ENCODE peak calls at places on chromosomes 13 and 19, in five cellular contexts. O, D, C, U and H are unnamed samples.
A peak's percentile ranks its signal among the peaks of the same experiment; 100 is the strongest.

GRCh38 chr13:28179974-28180373 is 41.6 kb downstream of the PAN3 start:
- DNase-seq in O (no peak), D (no peak), C (no peak), U (no peak), H (no peak)

GRCh38 chr13:100403675-100404074 is 184.9 kb downstream of the GGACT start:
- DNase-seq in O (peak; percentile 91), D (no peak), C (no peak), U (no peak), H (no peak)

GRCh38 chr13:59424661-59425060 is 739.1 kb downstream of the DIAPH3 start:
- DNase-seq in O (no peak), D (no peak), C (no peak), U (no peak), H (no peak)

GRCh38 chr19:32406161-32407003 is 812 bp downstream of the DPY19L3 start:
- DNase-seq in O (no peak), D (no peak), C (no peak), U (peak; percentile 13), H (no peak)

GRCh38 chr19:55156202-55157063 is 1.1 kb downstream of the TNNI3 start:
- DNase-seq in O (peak; percentile 99), D (peak; percentile 71), C (peak; percentile 24), U (no peak), H (peak; percentile 23)

GRCh38 chr13:59734393-59734792 is 429.3 kb downstream of the DIAPH3 start:
- DNase-seq in O (no peak), D (no peak), C (no peak), U (no peak), H (no peak)

GRCh38 chr19:32407004-32407992 is 1.7 kb downstream of the DPY19L3 start:
- DNase-seq in O (no peak), D (peak; percentile 44), C (no peak), U (no peak), H (no peak)

GRCh38 chr19:16076958-16077611 is 790 bp downstream of the TPM4 start:
- DNase-seq in O (no peak), D (no peak), C (no peak), U (no peak), H (peak; percentile 31)

GRCh38 chr19:16258440-16258903 is 60.8 kb downstream of the AP1M1 start:
- DNase-seq in O (no peak), D (peak; percentile 58), C (no peak), U (peak; percentile 47), H (no peak)

GRCh38 chr19:17415107-17415506 is 4.7 kb upstream of the MVB12A start:
- DNase-seq in O (peak; percentile 79), D (no peak), C (no peak), U (no peak), H (no peak)

GRCh38 chr13:61045197-61045596 is 370.5 kb downstream of the PCDH20 start:
- DNase-seq in O (no peak), D (no peak), C (no peak), U (no peak), H (no peak)

GRCh38 chr13:93201992-93202558 is 24.5 kb upstream of the GPC6 start:
- DNase-seq in O (no peak), D (no peak), C (no peak), U (no peak), H (no peak)

GRCh38 chr19:46828484-46828883 is 22.2 kb downstream of the AP2S1 start:
- DNase-seq in O (no peak), D (no peak), C (no peak), U (no peak), H (no peak)

GRCh38 chr19:5773276-5773675 is 11.3 kb downstream of the PRR22 start:
- DNase-seq in O (no peak), D (no peak), C (no peak), U (no peak), H (no peak)

GRCh38 chr13:92739306-92739818 is 487.2 kb upstream of the GPC6 start:
- DNase-seq in O (no peak), D (no peak), C (no peak), U (no peak), H (no peak)

GRCh38 chr13:108902557-108903155 is 273.2 kb downstream of the MYO16 start:
- DNase-seq in O (no peak), D (no peak), C (no peak), U (no peak), H (no peak)

GRCh38 chr13:23321534-23322241 is 111.8 kb downstream of the SACS start:
- DNase-seq in O (no peak), D (no peak), C (no peak), U (no peak), H (peak; percentile 62)

GRCh38 chr13:50444726-50445125 is 398.8 kb downstream of the DLEU7 start:
- DNase-seq in O (no peak), D (no peak), C (no peak), U (no peak), H (no peak)

GRCh38 chr13:99983401-99984133 is 2.0 kb downstream of the ZIC2 start:
- DNase-seq in O (peak; percentile 39), D (no peak), C (no peak), U (no peak), H (no peak)

GRCh38 chr19:4591296-4591695 is 31.8 kb upstream of the SEMA6B start:
- DNase-seq in O (no peak), D (no peak), C (no peak), U (no peak), H (no peak)

GRCh38 chr19:11624064-11624463 is 26.8 kb downstream of the ZNF627 start:
- DNase-seq in O (no peak), D (no peak), C (no peak), U (no peak), H (no peak)

GRCh38 chr19:15379996-15380647 is 535 bp upstream of the AKAP8 start:
- DNase-seq in O (peak; percentile 89), D (no peak), C (peak; percentile 12), U (peak; percentile 48), H (peak; percentile 85)

GRCh38 chr19:27736225-27736624 is 1476.7 kb downstream of the UQCRFS1 start:
- DNase-seq in O (no peak), D (no peak), C (no peak), U (no peak), H (no peak)

GRCh38 chr13:55816976-55817601 is 1323.6 kb upstream of the PRR20A start:
- DNase-seq in O (no peak), D (no peak), C (no peak), U (no peak), H (no peak)

GRCh38 chr13:111270765-111271164 is 49.7 kb upstream of the TEX29 start:
- DNase-seq in O (no peak), D (no peak), C (no peak), U (no peak), H (no peak)

GRCh38 chr13:44142911-44143665 is 230.5 kb upstream of the SERP2 start:
- DNase-seq in O (no peak), D (no peak), C (no peak), U (no peak), H (no peak)

GRCh38 chr19:35342430-35342829 is 5.3 kb upstream of the FFAR1 start:
- DNase-seq in O (no peak), D (no peak), C (no peak), U (no peak), H (peak; percentile 5)

GRCh38 chr13:45362939-45363338 is 22.0 kb upstream of the TPT1 start:
- DNase-seq in O (peak; percentile 90), D (no peak), C (no peak), U (peak; percentile 74), H (no peak)

GRCh38 chr13:46638262-46638661 is 85.3 kb downstream of the LRCH1 start:
- DNase-seq in O (no peak), D (no peak), C (no peak), U (no peak), H (no peak)

GRCh38 chr13:24341439-24341838 is 32.1 kb downstream of the C1QTNF9 start:
- DNase-seq in O (no peak), D (no peak), C (no peak), U (no peak), H (no peak)

GRCh38 chr19:18419195-18419698 is at the start of gene SSBP4:
- DNase-seq in O (no peak), D (peak; percentile 92), C (no peak), U (peak; percentile 81), H (peak; percentile 63)

GRCh38 chr13:111177081-111177711 is 62.1 kb downstream of the ARHGEF7 start:
- DNase-seq in O (no peak), D (peak; percentile 35), C (no peak), U (peak; percentile 68), H (no peak)

GRCh38 chr19:27792576-27793127 is 1420.3 kb downstream of the UQCRFS1 start:
- DNase-seq in O (no peak), D (no peak), C (no peak), U (no peak), H (no peak)

GRCh38 chr19:16244091-16244490 is 46.4 kb downstream of the AP1M1 start:
- DNase-seq in O (no peak), D (no peak), C (no peak), U (no peak), H (no peak)

GRCh38 chr19:41606215-41606837 is 20.5 kb downstream of the CEACAM4 start:
- DNase-seq in O (no peak), D (no peak), C (no peak), U (no peak), H (no peak)

GRCh38 chr19:29259153-29259552 is 46.2 kb upstream of the UQCRFS1 start:
- DNase-seq in O (peak; percentile 39), D (no peak), C (no peak), U (no peak), H (no peak)

GRCh38 chr13:99150575-99151370 is 49.9 kb upstream of the UBAC2 start:
- DNase-seq in O (no peak), D (no peak), C (no peak), U (no peak), H (no peak)

GRCh38 chr13:107210216-107211010 is 642.5 kb upstream of the ARGLU1 start:
- DNase-seq in O (no peak), D (no peak), C (no peak), U (no peak), H (no peak)

GRCh38 chr19:19274716-19275115 is 1.6 kb upstream of the TM6SF2 start:
- DNase-seq in O (no peak), D (peak; percentile 12), C (no peak), U (no peak), H (no peak)

GRCh38 chr13:83798731-83799130 is 83.5 kb downstream of the SLITRK1 start:
- DNase-seq in O (no peak), D (no peak), C (no peak), U (no peak), H (no peak)